ENCODE peak calls at places on chromosomes 3 and 15, in nine cellular contexts. G, Q, E, R, N, K, Z, C and L are unnamed samples.

GRCh38 chr3:117995795-117996194 is 1038.9 kb downstream of the IGSF11 start:
- DNase-seq in C (no peak), E (no peak), Z (no peak), G (no peak), N (no peak), Q (no peak), K (no peak), R (no peak), L (no peak)

GRCh38 chr15:34038404-34039179 is 412 bp downstream of the AVEN start:
- DNase-seq in R (peak), Q (peak), Z (peak), N (peak), G (peak), C (peak), E (peak), K (peak), L (no peak)

GRCh38 chr15:33149919-33150318 is 44.6 kb downstream of the FMN1 start:
- DNase-seq in K (no peak), G (no peak), C (peak), Q (no peak), N (no peak), R (no peak), Z (no peak), E (no peak), L (no peak)

GRCh38 chr15:80902298-80902801 is 87.3 kb downstream of the MESD start:
- DNase-seq in Z (no peak), Q (no peak), E (peak), C (no peak), K (no peak), R (no peak), G (no peak), N (no peak), L (no peak)

GRCh38 chr3:107062787-107063186 is 314.5 kb upstream of the CCDC54 start:
- DNase-seq in R (no peak), E (no peak), G (no peak), C (peak), N (no peak), Z (no peak), K (no peak), Q (no peak), L (no peak)

GRCh38 chr3:115239717-115240116 is 92.6 kb upstream of the ZBTB20 start:
- DNase-seq in C (peak), E (peak), K (no peak), R (peak), Q (peak), N (no peak), G (peak), Z (no peak), L (peak)

GRCh38 chr3:57065588-57065987 is 5.1 kb downstream of the SPATA12 start:
- DNase-seq in R (peak), K (no peak), Z (no peak), Q (peak), G (no peak), E (no peak), C (no peak), N (no peak), L (no peak)

GRCh38 chr3:194482196-194482593 is 4.6 kb downstream of the ATP13A3 start:
- DNase-seq in C (peak), Z (no peak), E (no peak), K (no peak), N (no peak), Q (no peak), R (no peak), G (no peak), L (no peak)

GRCh38 chr15:64356443-64357040 is 569 bp upstream of the CSNK1G1 start:
- DNase-seq in K (no peak), G (no peak), R (no peak), Q (peak), C (peak), Z (no peak), N (no peak), E (no peak), L (no peak)

GRCh38 chr3:56347219-56347871 is 120.9 kb downstream of the ERC2 start:
- DNase-seq in Q (no peak), Z (no peak), C (peak), K (no peak), E (peak), N (peak), R (no peak), G (no peak), L (no peak)

GRCh38 chr3:88075497-88075896 is 16.4 kb downstream of the ZNF654 start:
- DNase-seq in E (no peak), R (no peak), K (no peak), Q (no peak), G (no peak), C (no peak), N (no peak), Z (no peak), L (no peak)

GRCh38 chr3:143443851-143444331 is 324.3 kb downstream of the CHST2 start:
- DNase-seq in R (peak), G (no peak), K (no peak), Z (no peak), N (peak), E (peak), Q (peak), C (peak), L (peak)

GRCh38 chr3:41199866-41200668 is 762 bp downstream of the CTNNB1 start:
- DNase-seq in G (peak), Z (peak), E (peak), K (peak), Q (peak), R (peak), C (peak), N (peak), L (no peak)

GRCh38 chr3:25693238-25693637 is 28.5 kb upstream of the TOP2B start:
- DNase-seq in G (no peak), R (no peak), E (no peak), Q (no peak), C (no peak), N (no peak), K (no peak), Z (no peak), L (no peak)
- H3K4me3 ChIP-seq in G (no peak), R (no peak), E (no peak), Q (no peak), C (no peak), N (no peak), K (no peak), Z (no peak), L (no peak)

GRCh38 chr3:178086419-178086818 is 449.8 kb upstream of the KCNMB2 start:
- DNase-seq in Q (no peak), N (no peak), C (no peak), Z (no peak), R (no peak), K (no peak), E (no peak), G (no peak), L (no peak)
- H3K4me3 ChIP-seq in Q (no peak), N (no peak), C (no peak), Z (no peak), R (no peak), K (no peak), E (no peak), G (no peak), L (no peak)

DNA sequence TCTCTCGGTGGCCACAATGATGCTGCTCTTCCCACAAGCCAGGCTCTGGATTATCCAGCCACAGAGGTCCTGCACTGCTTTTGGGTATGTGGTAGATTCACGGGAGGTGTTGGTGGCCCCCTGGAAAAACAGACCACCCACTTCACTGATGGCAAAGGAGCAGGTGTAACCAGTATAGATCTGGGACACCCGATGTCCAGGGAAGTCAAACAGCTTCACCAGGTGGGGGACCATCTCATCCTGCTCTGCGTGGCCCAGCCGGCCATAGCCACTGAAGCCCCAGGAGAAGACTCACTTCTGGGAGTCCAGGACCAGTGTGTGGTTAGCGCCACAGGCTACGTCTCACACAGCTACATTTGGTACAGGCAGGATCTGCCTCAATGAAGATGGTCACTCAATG is 62.6 kb downstream of the CHCHD6 start:
- DNase-seq in R (no peak), N (no peak), Q (no peak), E (no peak), Z (no peak), K (no peak), C (no peak), G (no peak), L (no peak)
- H3K4me3 ChIP-seq in R (no peak), N (no peak), Q (no peak), E (no peak), Z (no peak), K (no peak), C (no peak), G (no peak), L (no peak)

GRCh38 chr3:187125319-187126031 is 13.8 kb downstream of the RPL39L start:
- DNase-seq in K (no peak), G (no peak), C (no peak), Q (no peak), R (no peak), N (no peak), Z (no peak), E (no peak), L (no peak)
- H3K4me3 ChIP-seq in K (no peak), G (no peak), C (no peak), Q (no peak), R (no peak), N (no peak), Z (no peak), E (no peak), L (no peak)

GRCh38 chr3:139764936-139765335 is 87.2 kb upstream of the NMNAT3 start:
- DNase-seq in R (no peak), C (peak), E (no peak), K (no peak), Z (no peak), Q (no peak), G (no peak), N (no peak), L (no peak)

GRCh38 chr3:139772539-139773500 is 95.0 kb upstream of the NMNAT3 start:
- DNase-seq in Z (no peak), N (no peak), E (no peak), R (peak), Q (no peak), G (no peak), C (peak), K (no peak), L (no peak)

GRCh38 chr3:139771331-139771730 is 93.6 kb upstream of the NMNAT3 start:
- DNase-seq in Z (no peak), G (no peak), E (no peak), N (no peak), Q (no peak), C (no peak), K (no peak), R (no peak), L (no peak)

GRCh38 chr3:139774570-139775302 is 97.0 kb upstream of the NMNAT3 start:
- DNase-seq in Q (no peak), N (no peak), Z (no peak), R (no peak), K (no peak), G (no peak), E (no peak), C (no peak), L (no peak)

DNA sequence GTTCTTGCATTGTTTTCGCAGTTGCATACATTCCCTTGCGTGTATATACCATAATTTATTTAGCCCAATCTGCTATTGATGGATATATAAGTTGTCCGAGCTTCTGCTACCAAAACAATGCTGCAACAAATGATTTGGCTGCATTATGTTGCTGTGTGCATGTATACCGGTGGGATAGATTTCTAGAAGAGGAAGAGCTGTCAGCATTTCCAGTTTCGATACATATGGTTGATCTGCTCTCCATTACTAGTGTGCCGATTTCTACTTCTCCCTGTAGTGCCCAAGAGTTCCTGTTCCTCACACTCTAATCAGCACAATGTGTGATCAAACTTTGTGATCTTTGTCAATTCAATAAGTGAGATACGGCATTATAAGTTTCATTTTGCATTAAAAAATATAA is 92.8 kb upstream of the NMNAT3 start:
- DNase-seq in G (no peak), N (no peak), R (no peak), Z (no peak), K (no peak), C (no peak), E (no peak), Q (no peak), L (no peak)
- H3K4me3 ChIP-seq in G (no peak), N (no peak), R (no peak), Z (no peak), K (no peak), C (no peak), E (no peak), Q (no peak), L (no peak)

GRCh38 chr15:40042791-40043320 is 3.9 kb upstream of the SRP14 start:
- DNase-seq in N (no peak), G (no peak), Q (no peak), K (no peak), R (no peak), Z (no peak), C (no peak), E (no peak), L (no peak)
- H3K4me3 ChIP-seq in N (no peak), G (no peak), Q (no peak), K (no peak), R (no peak), Z (no peak), C (no peak), E (no peak), L (no peak)

GRCh38 chr3:179432021-179432420 is 19.2 kb downstream of the GNB4 start:
- DNase-seq in G (no peak), N (no peak), K (no peak), R (no peak), E (no peak), C (no peak), Z (no peak), Q (no peak), L (no peak)
- H3K4me3 ChIP-seq in G (no peak), N (no peak), K (no peak), R (no peak), E (no peak), C (no peak), Z (no peak), Q (no peak), L (no peak)